ENCODE peak calls at places on chromosomes 6 and 20, in four cellular contexts. One of them, this sample, is unnamed.
A peak's percentile ranks its signal among the peaks of the same experiment; 100 is the strongest.

GRCh38 chr6:2807342-2808090 is 34.1 kb downstream of the SERPINB1 start:
- DNase-seq in neural crest cell: no peak
- DNase-seq in astrocyte of the spinal cord: no peak
- DNase-seq in stimulated activated naive CD4-positive, alpha-beta T cell: no peak
- DNase-seq in this sample: no peak

GRCh38 chr6:7819641-7820040 is 90.9 kb downstream of the TXNDC5 start:
- DNase-seq in neural crest cell: no peak
- DNase-seq in astrocyte of the spinal cord: peak; percentile 16
- DNase-seq in stimulated activated naive CD4-positive, alpha-beta T cell: no peak
- DNase-seq in this sample: no peak

GRCh38 chr6:149088361-149088760 is 229.2 kb upstream of the TAB2 start:
- DNase-seq in neural crest cell: no peak
- DNase-seq in astrocyte of the spinal cord: no peak
- DNase-seq in stimulated activated naive CD4-positive, alpha-beta T cell: no peak
- DNase-seq in this sample: no peak

GRCh38 chr6:145897552-145897951 is 66.6 kb downstream of the SHPRH start:
- DNase-seq in neural crest cell: no peak
- DNase-seq in astrocyte of the spinal cord: no peak
- DNase-seq in stimulated activated naive CD4-positive, alpha-beta T cell: no peak
- DNase-seq in this sample: no peak

GRCh38 chr6:2611092-2611491 is 139.6 kb downstream of the MYLK4 start:
- DNase-seq in neural crest cell: no peak
- DNase-seq in astrocyte of the spinal cord: peak; percentile 33
- DNase-seq in stimulated activated naive CD4-positive, alpha-beta T cell: no peak
- DNase-seq in this sample: no peak

GRCh38 chr6:26575494-26575939 is 21.2 kb upstream of the ABT1 start:
- DNase-seq in neural crest cell: no peak
- DNase-seq in astrocyte of the spinal cord: peak; percentile 24
- DNase-seq in stimulated activated naive CD4-positive, alpha-beta T cell: no peak
- DNase-seq in this sample: no peak

GRCh38 chr6:119865466-119866350 is 516.1 kb upstream of the MAN1A1 start:
- DNase-seq in neural crest cell: no peak
- DNase-seq in astrocyte of the spinal cord: no peak
- DNase-seq in stimulated activated naive CD4-positive, alpha-beta T cell: no peak
- DNase-seq in this sample: no peak

GRCh38 chr6:124480021-124480430 is 482.2 kb upstream of the RNF217 start:
- DNase-seq in neural crest cell: no peak
- DNase-seq in astrocyte of the spinal cord: peak; percentile 52
- DNase-seq in stimulated activated naive CD4-positive, alpha-beta T cell: no peak
- DNase-seq in this sample: no peak

GRCh38 chr6:143241110-143241509 is 180.4 kb downstream of the AIG1 start:
- DNase-seq in neural crest cell: no peak
- DNase-seq in astrocyte of the spinal cord: peak; percentile 35
- DNase-seq in stimulated activated naive CD4-positive, alpha-beta T cell: no peak
- DNase-seq in this sample: no peak

GRCh38 chr20:24663496-24663895 is 194.1 kb downstream of the SYNDIG1 start:
- DNase-seq in neural crest cell: no peak
- DNase-seq in astrocyte of the spinal cord: no peak
- DNase-seq in stimulated activated naive CD4-positive, alpha-beta T cell: no peak
- DNase-seq in this sample: no peak

GRCh38 chr20:62759981-62760431 is 36.3 kb upstream of the MRGBP start:
- DNase-seq in neural crest cell: no peak
- DNase-seq in astrocyte of the spinal cord: no peak
- DNase-seq in stimulated activated naive CD4-positive, alpha-beta T cell: no peak
- DNase-seq in this sample: no peak

This sample was measured in NK-92 treated with Interleukin-12 subunit alpha and Interleukin-12 subunit beta, amount 100 ng/mL, for 24 hours.